ENCODE peak calls at places on chromosomes 11 and 22, in five cellular contexts. One of them, this sample, is unnamed.

GRCh38 chr22:41913842-41914534 is 886 bp downstream of the SHISA8 start:
- DNase-seq in colonic mucosa: no peak
- DNase-seq in small intestine: no peak
- DNase-seq in PC-9: no peak
- DNase-seq in Peyer's patch: no peak
- DNase-seq in this sample: no peak

GRCh38 chr11:57146301-57146700 is 35.5 kb upstream of the LRRC55 start:
- DNase-seq in PC-9: no peak
- DNase-seq in Peyer's patch: no peak
- DNase-seq in colonic mucosa: no peak
- DNase-seq in small intestine: no peak
- DNase-seq in this sample: no peak

GRCh38 chr22:31637938-31638618 is 23.9 kb downstream of the PISD start:
- DNase-seq in PC-9: no peak
- DNase-seq in small intestine: peak
- DNase-seq in Peyer's patch: peak
- DNase-seq in colonic mucosa: no peak
- DNase-seq in this sample: no peak

GRCh38 chr11:70384486-70385152 is 13.7 kb upstream of the CTTN start:
- DNase-seq in Peyer's patch: no peak
- DNase-seq in PC-9: no peak
- DNase-seq in small intestine: no peak
- DNase-seq in colonic mucosa: no peak
- DNase-seq in this sample: no peak

GRCh38 chr11:1073261-1073724 is 1.4 kb upstream of the MUC2 start:
- DNase-seq in small intestine: peak
- DNase-seq in Peyer's patch: peak
- DNase-seq in PC-9: peak
- DNase-seq in colonic mucosa: peak
- DNase-seq in this sample: no peak

GRCh38 chr11:44987506-44987905 is 36.8 kb upstream of the TP53I11 start:
- DNase-seq in small intestine: no peak
- DNase-seq in PC-9: no peak
- DNase-seq in colonic mucosa: no peak
- DNase-seq in Peyer's patch: peak
- DNase-seq in this sample: no peak

GRCh38 chr11:121451178-121451981 is 734 bp upstream of the SORL1 start:
- DNase-seq in PC-9: no peak
- DNase-seq in small intestine: peak
- DNase-seq in Peyer's patch: peak
- DNase-seq in colonic mucosa: peak
- DNase-seq in this sample: no peak

GRCh38 chr22:49013707-49014106 is 814.0 kb downstream of the BRD1 start:
- DNase-seq in small intestine: no peak
- DNase-seq in PC-9: no peak
- DNase-seq in colonic mucosa: no peak
- DNase-seq in Peyer's patch: no peak
- DNase-seq in this sample: no peak

GRCh38 chr22:48663297-48663696 is 1164.4 kb downstream of the BRD1 start:
- DNase-seq in PC-9: no peak
- DNase-seq in colonic mucosa: no peak
- DNase-seq in small intestine: peak
- DNase-seq in Peyer's patch: no peak
- DNase-seq in this sample: no peak

GRCh38 chr11:117222991-117223740 is 8.7 kb downstream of the PCSK7 start:
- DNase-seq in colonic mucosa: no peak
- DNase-seq in PC-9: no peak
- DNase-seq in small intestine: no peak
- DNase-seq in Peyer's patch: peak
- DNase-seq in this sample: no peak

GRCh38 chr22:37745548-37746365 is 48.9 kb downstream of the TRIOBP start:
- DNase-seq in Peyer's patch: peak
- DNase-seq in colonic mucosa: peak
- DNase-seq in PC-9: peak
- DNase-seq in small intestine: peak
- DNase-seq in this sample: no peak

GRCh38 chr11:32435152-32435480 is 223 bp downstream of the WT1 start:
- DNase-seq in colonic mucosa: no peak
- DNase-seq in small intestine: no peak
- DNase-seq in Peyer's patch: no peak
- DNase-seq in PC-9: no peak
- DNase-seq in this sample: no peak

GRCh38 chr11:121514401-121514981 is 61.7 kb upstream of the SORL1-AS1 start:
- DNase-seq in PC-9: no peak
- DNase-seq in colonic mucosa: no peak
- DNase-seq in Peyer's patch: no peak
- DNase-seq in small intestine: no peak
- DNase-seq in this sample: no peak

GRCh38 chr22:30263883-30264282 is 2.8 kb downstream of the OSM start:
- DNase-seq in Peyer's patch: no peak
- DNase-seq in small intestine: no peak
- DNase-seq in colonic mucosa: no peak
- DNase-seq in PC-9: no peak
- DNase-seq in this sample: no peak

GRCh38 chr22:23093090-23093788 is 22.9 kb downstream of the GNAZ start:
- DNase-seq in PC-9: no peak
- DNase-seq in small intestine: no peak
- DNase-seq in colonic mucosa: no peak
- DNase-seq in Peyer's patch: no peak
- DNase-seq in this sample: no peak

GRCh38 chr22:23097412-23098229 is 27.3 kb downstream of the GNAZ start:
- DNase-seq in colonic mucosa: no peak
- DNase-seq in PC-9: no peak
- DNase-seq in Peyer's patch: no peak
- DNase-seq in small intestine: no peak
- DNase-seq in this sample: no peak

GRCh38 chr22:23094260-23094659 is 23.9 kb downstream of the GNAZ start:
- DNase-seq in Peyer's patch: no peak
- DNase-seq in PC-9: no peak
- DNase-seq in colonic mucosa: no peak
- DNase-seq in small intestine: no peak
- DNase-seq in this sample: no peak

GRCh38 chr22:23094695-23095466 is 24.6 kb downstream of the GNAZ start:
- DNase-seq in PC-9: no peak
- DNase-seq in Peyer's patch: no peak
- DNase-seq in colonic mucosa: no peak
- DNase-seq in small intestine: no peak
- DNase-seq in this sample: no peak

GRCh38 chr22:23095467-23096342 is 25.4 kb downstream of the GNAZ start:
- DNase-seq in Peyer's patch: no peak
- DNase-seq in colonic mucosa: no peak
- DNase-seq in small intestine: no peak
- DNase-seq in PC-9: no peak
- DNase-seq in this sample: no peak
- H3K27ac ChIP-seq in Peyer's patch: no peak
- H3K27ac ChIP-seq in colonic mucosa: no peak
- H3K27ac ChIP-seq in small intestine: no peak
- H3K27ac ChIP-seq in PC-9: no peak
- H3K27ac ChIP-seq in this sample: no peak

GRCh38 chr22:27241430-27242110 is 560.0 kb downstream of the MN1 start:
- DNase-seq in PC-9: no peak
- DNase-seq in colonic mucosa: no peak
- DNase-seq in small intestine: no peak
- DNase-seq in Peyer's patch: no peak
- DNase-seq in this sample: no peak
- H3K27ac ChIP-seq in PC-9: no peak
- H3K27ac ChIP-seq in colonic mucosa: no peak
- H3K27ac ChIP-seq in small intestine: no peak
- H3K27ac ChIP-seq in Peyer's patch: no peak
- H3K27ac ChIP-seq in this sample: no peak

DNA sequence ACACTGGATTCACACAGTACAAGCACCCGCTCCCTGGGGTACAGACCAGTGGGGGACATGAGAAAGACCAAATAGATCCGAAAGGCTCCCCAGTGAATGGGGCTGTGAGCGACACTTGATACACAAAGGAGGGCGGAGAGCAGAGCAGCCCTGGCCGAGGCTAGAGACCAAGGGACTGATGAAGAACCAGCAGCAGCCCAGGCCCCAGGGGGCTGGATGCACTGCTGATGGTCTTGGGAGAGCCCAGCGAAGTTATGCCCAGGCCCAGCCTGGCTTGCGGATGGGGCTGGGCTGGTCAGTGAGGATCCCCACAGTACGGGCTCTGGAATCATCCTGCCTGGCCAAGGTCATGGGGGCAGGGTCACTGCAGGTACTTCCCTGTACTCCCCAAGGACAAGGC is 23.2 kb downstream of the ARHGAP1 start:
- DNase-seq in small intestine: no peak
- DNase-seq in PC-9: no peak
- DNase-seq in Peyer's patch: no peak
- DNase-seq in colonic mucosa: no peak
- DNase-seq in this sample: no peak
- H3K27ac ChIP-seq in small intestine: no peak
- H3K27ac ChIP-seq in PC-9: no peak
- H3K27ac ChIP-seq in Peyer's patch: no peak
- H3K27ac ChIP-seq in colonic mucosa: no peak
- H3K27ac ChIP-seq in this sample: no peak

DNA sequence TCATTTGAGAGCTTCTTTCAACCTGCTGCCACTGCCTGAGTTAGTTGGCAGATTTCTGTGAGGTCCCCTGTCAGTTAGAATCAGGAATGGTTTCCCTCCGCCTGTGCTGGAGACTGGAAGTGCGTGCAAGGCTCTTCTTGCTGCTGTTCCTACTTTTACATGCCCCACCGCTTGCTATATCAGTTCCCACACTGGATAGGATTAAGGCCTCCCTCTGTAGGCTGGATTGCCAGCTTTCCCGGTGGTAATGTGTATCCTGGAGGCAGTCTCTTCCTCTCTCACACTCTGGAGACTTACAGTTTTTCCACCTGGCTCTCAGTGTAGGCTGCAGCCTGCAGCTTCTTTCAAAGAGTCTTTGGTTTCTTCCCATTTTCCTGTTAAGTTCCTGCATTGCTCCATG is 66.5 kb downstream of the ARHGAP42 start:
- DNase-seq in small intestine: no peak
- DNase-seq in Peyer's patch: no peak
- DNase-seq in PC-9: no peak
- DNase-seq in colonic mucosa: no peak
- DNase-seq in this sample: no peak
- H3K27ac ChIP-seq in small intestine: no peak
- H3K27ac ChIP-seq in Peyer's patch: no peak
- H3K27ac ChIP-seq in PC-9: peak
- H3K27ac ChIP-seq in colonic mucosa: no peak
- H3K27ac ChIP-seq in this sample: no peak

GRCh38 chr22:35486116-35486631 is 54.5 kb upstream of the RASD2 start:
- DNase-seq in colonic mucosa: no peak
- DNase-seq in small intestine: no peak
- DNase-seq in PC-9: no peak
- DNase-seq in Peyer's patch: no peak
- DNase-seq in this sample: no peak

GRCh38 chr22:35484651-35485372 is 55.8 kb upstream of the RASD2 start:
- DNase-seq in colonic mucosa: no peak
- DNase-seq in small intestine: no peak
- DNase-seq in PC-9: no peak
- DNase-seq in Peyer's patch: no peak
- DNase-seq in this sample: no peak

GRCh38 chr22:35482974-35483373 is 57.7 kb upstream of the RASD2 start:
- DNase-seq in PC-9: no peak
- DNase-seq in colonic mucosa: no peak
- DNase-seq in Peyer's patch: no peak
- DNase-seq in small intestine: no peak
- DNase-seq in this sample: no peak

GRCh38 chr22:35482311-35482710 is 58.3 kb upstream of the RASD2 start:
- DNase-seq in colonic mucosa: no peak
- DNase-seq in PC-9: no peak
- DNase-seq in small intestine: no peak
- DNase-seq in Peyer's patch: no peak
- DNase-seq in this sample: no peak

DNA sequence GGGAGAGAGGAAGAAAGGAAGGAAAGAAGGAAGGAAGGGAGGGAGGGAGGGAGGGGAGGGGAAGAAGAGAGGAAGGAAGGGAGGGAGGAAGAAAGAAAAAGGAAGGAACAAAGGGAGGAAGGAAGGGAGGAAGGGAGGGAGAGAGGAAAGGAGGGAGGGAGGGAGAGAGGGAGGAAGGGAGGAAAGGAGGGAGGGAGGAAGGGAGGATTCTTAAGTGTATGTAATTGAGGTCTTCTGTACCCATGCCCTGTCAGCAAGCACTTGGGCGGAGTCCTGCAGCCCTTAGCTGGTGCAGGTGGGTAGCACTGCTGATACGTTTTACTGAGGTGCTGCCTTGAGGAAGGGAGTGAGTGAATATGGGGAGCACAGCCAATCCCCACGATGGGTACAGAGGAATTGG is 56.9 kb upstream of the RASD2 start:
- DNase-seq in small intestine: no peak
- DNase-seq in Peyer's patch: no peak
- DNase-seq in PC-9: no peak
- DNase-seq in colonic mucosa: no peak
- DNase-seq in this sample: no peak
- H3K27ac ChIP-seq in small intestine: no peak
- H3K27ac ChIP-seq in Peyer's patch: no peak
- H3K27ac ChIP-seq in PC-9: no peak
- H3K27ac ChIP-seq in colonic mucosa: no peak
- H3K27ac ChIP-seq in this sample: no peak

DNA sequence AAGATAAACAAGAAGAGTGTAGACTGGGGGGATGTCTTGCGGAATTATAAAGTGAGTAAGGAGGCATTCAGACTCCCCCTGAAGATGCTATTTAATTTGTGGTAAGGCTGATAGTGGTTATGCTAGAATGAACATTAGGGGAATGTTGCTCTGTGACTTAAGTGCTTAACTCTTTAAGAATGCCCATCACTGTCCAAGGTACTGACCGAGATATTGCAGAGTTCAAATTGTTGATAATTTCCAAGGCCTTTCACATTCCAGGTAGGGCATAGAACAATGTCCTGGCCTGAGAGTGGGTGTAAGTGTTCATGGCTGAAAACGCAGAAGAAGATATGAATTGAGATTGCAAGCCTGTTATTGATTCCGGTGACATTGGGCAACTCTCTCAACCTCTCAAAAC is 90.3 kb upstream of the SEZ6L start:
- DNase-seq in Peyer's patch: no peak
- DNase-seq in colonic mucosa: no peak
- DNase-seq in PC-9: no peak
- DNase-seq in small intestine: no peak
- DNase-seq in this sample: no peak
- H3K27ac ChIP-seq in Peyer's patch: no peak
- H3K27ac ChIP-seq in colonic mucosa: no peak
- H3K27ac ChIP-seq in PC-9: no peak
- H3K27ac ChIP-seq in small intestine: no peak
- H3K27ac ChIP-seq in this sample: no peak